ENCODE peak calls at places on chromosome 19, in five cellular contexts. One of them, this sample, is unnamed. For H3K27me3, the result is how much of the 10 kb centered on the place peaks cover.

GRCh38 chr19:38658462-38659306 is 11.2 kb downstream of the ACTN4 start:
- DNase-seq in AG04450: peak
- DNase-seq in tibial artery: peak
- DNase-seq in PC-9: peak
- DNase-seq in heart left ventricle: no peak
- DNase-seq in this sample: no peak

GRCh38 chr19:35945121-35945792 is 9.1 kb downstream of the LRFN3 start:
- DNase-seq in AG04450: no peak
- DNase-seq in tibial artery: no peak
- DNase-seq in PC-9: no peak
- DNase-seq in heart left ventricle: no peak
- DNase-seq in this sample: no peak

GRCh38 chr19:14507704-14508246 is 10.4 kb downstream of the DNAJB1 start:
- DNase-seq in AG04450: no peak
- DNase-seq in tibial artery: no peak
- DNase-seq in PC-9: peak
- DNase-seq in heart left ventricle: no peak
- DNase-seq in this sample: peak

GRCh38 chr19:33819875-33820781 is 23.5 kb downstream of the KCTD15 start:
- DNase-seq in AG04450: no peak
- DNase-seq in tibial artery: peak
- DNase-seq in PC-9: peak
- DNase-seq in heart left ventricle: peak
- DNase-seq in this sample: peak

GRCh38 chr19:38734426-38735256 is 9.6 kb downstream of the CAPN12 start:
- DNase-seq in AG04450: no peak
- DNase-seq in tibial artery: peak
- DNase-seq in PC-9: peak
- DNase-seq in heart left ventricle: peak
- DNase-seq in this sample: peak

GRCh38 chr19:33186431-33186830 is 7.7 kb upstream of the LRP3 start:
- DNase-seq in AG04450: no peak
- DNase-seq in tibial artery: peak
- DNase-seq in PC-9: no peak
- DNase-seq in heart left ventricle: no peak
- DNase-seq in this sample: peak

GRCh38 chr19:8340341-8341096 is 2.5 kb downstream of the KANK3 start:
- DNase-seq in AG04450: no peak
- DNase-seq in tibial artery: no peak
- DNase-seq in PC-9: no peak
- DNase-seq in heart left ventricle: peak
- DNase-seq in this sample: peak

GRCh38 chr19:6947745-6948144 is 60.4 kb downstream of the ADGRE1 start:
- DNase-seq in AG04450: no peak
- DNase-seq in tibial artery: no peak
- DNase-seq in PC-9: no peak
- DNase-seq in heart left ventricle: no peak
- DNase-seq in this sample: no peak

GRCh38 chr19:38708413-38709024 is 35.8 kb downstream of the CAPN12 start:
- DNase-seq in AG04450: no peak
- DNase-seq in tibial artery: no peak
- DNase-seq in PC-9: no peak
- DNase-seq in heart left ventricle: no peak
- DNase-seq in this sample: no peak

GRCh38 chr19:16202320-16203255 is 4.9 kb downstream of the AP1M1 start:
- DNase-seq in AG04450: no peak
- DNase-seq in tibial artery: peak
- DNase-seq in PC-9: no peak
- DNase-seq in heart left ventricle: no peak
- DNase-seq in this sample: no peak

GRCh38 chr19:49333426-49334288 is 1.5 kb upstream of the CD37 start:
- DNase-seq in AG04450: no peak
- DNase-seq in tibial artery: peak
- DNase-seq in PC-9: no peak
- DNase-seq in heart left ventricle: peak
- DNase-seq in this sample: peak

GRCh38 chr19:45643927-45644771 is 5.0 kb upstream of the EML2 start:
- DNase-seq in AG04450: no peak
- DNase-seq in tibial artery: no peak
- DNase-seq in PC-9: no peak
- DNase-seq in heart left ventricle: no peak
- DNase-seq in this sample: no peak

GRCh38 chr19:38211206-38211605 is 12.8 kb downstream of the DPF1 start:
- DNase-seq in AG04450: no peak
- DNase-seq in tibial artery: no peak
- DNase-seq in PC-9: no peak
- DNase-seq in heart left ventricle: no peak
- DNase-seq in this sample: no peak

GRCh38 chr19:17803264-17803896 is 8.4 kb downstream of the B3GNT3 start:
- DNase-seq in AG04450: no peak
- DNase-seq in tibial artery: no peak
- DNase-seq in PC-9: no peak
- DNase-seq in heart left ventricle: no peak
- DNase-seq in this sample: peak

GRCh38 chr19:43754312-43754561 is 525 bp downstream of the SMG9 start:
- DNase-seq in AG04450: no peak
- DNase-seq in tibial artery: no peak
- DNase-seq in PC-9: no peak
- DNase-seq in heart left ventricle: no peak
- DNase-seq in this sample: no peak

GRCh38 chr19:32233091-32233490 is 112.3 kb upstream of the ZNF507 start:
- DNase-seq in AG04450: no peak
- DNase-seq in tibial artery: no peak
- DNase-seq in PC-9: no peak
- DNase-seq in heart left ventricle: no peak
- DNase-seq in this sample: no peak

GRCh38 chr19:19459099-19459498 is 53.6 kb downstream of the GATAD2A start:
- DNase-seq in AG04450: no peak
- DNase-seq in tibial artery: no peak
- DNase-seq in PC-9: no peak
- DNase-seq in heart left ventricle: no peak
- DNase-seq in this sample: no peak

GRCh38 chr19:44643605-44644390 is at the start of gene PVR:
- DNase-seq in AG04450: no peak
- DNase-seq in tibial artery: peak
- DNase-seq in PC-9: peak
- DNase-seq in heart left ventricle: peak
- DNase-seq in this sample: peak

GRCh38 chr19:33302974-33303790 is 848 bp upstream of the CEBPA start:
- DNase-seq in AG04450: no peak
- DNase-seq in tibial artery: no peak
- DNase-seq in PC-9: peak
- DNase-seq in heart left ventricle: peak
- DNase-seq in this sample: peak

GRCh38 chr19:28878862-28879566 is 333.9 kb downstream of the UQCRFS1 start:
- DNase-seq in AG04450: peak
- DNase-seq in tibial artery: no peak
- DNase-seq in PC-9: peak
- DNase-seq in heart left ventricle: peak
- DNase-seq in this sample: peak

GRCh38 chr19:10872551-10873107 is 1.3 kb downstream of the CARM1 start:
- DNase-seq in AG04450: no peak
- DNase-seq in tibial artery: no peak
- DNase-seq in PC-9: no peak
- DNase-seq in heart left ventricle: no peak
- DNase-seq in this sample: no peak

GRCh38 chr19:38290631-38291147 is 13.4 kb upstream of the C19orf33 start:
- DNase-seq in AG04450: peak
- DNase-seq in tibial artery: no peak
- DNase-seq in PC-9: peak
- DNase-seq in heart left ventricle: no peak
- DNase-seq in this sample: peak

GRCh38 chr19:16118489-16119033 is 6.9 kb downstream of the RAB8A start:
- DNase-seq in AG04450: no peak
- DNase-seq in tibial artery: peak
- DNase-seq in PC-9: no peak
- DNase-seq in heart left ventricle: peak
- DNase-seq in this sample: peak

DNA sequence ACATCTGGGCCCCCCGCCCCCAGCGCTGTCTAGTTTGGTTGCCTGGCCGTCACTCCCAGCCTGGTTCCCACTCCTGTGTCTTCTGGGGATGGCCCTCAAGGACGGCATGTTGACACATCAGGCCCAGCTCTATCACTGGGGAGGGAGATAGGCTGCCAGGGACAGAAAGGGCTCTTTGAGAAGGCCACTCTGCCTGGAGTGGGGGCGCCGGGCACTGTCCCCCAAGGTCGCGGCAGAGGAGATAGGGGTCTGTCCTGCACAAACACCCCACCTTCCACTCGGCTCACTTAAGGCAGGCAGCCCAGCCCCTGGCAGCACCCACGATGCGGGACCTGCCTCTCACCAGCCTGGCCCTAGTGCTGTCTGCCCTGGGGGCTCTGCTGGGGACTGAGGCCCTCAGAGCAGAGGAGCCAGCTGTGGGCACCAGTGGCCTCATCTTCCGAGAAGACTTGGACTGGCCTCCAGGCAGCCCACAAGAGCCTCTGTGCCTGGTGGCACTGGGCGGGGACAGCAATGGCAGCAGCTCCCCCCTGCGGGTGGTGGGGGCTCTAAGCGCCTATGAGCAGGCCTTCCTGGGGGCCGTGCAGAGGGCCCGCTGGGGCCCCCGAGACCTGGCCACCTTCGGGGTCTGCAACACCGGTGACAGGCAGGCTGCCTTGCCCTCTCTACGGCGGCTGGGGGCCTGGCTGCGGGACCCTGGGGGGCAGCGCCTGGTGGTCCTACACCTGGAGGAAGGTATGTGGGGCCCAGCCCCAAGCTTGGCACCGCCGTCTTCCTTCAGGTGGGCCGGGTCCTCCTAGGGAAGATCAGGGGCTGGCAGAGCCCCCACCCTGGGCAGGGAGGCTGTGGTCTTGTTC is at the start of gene AMH:
- DNase-seq in AG04450: no peak
- DNase-seq in tibial artery: no peak
- DNase-seq in PC-9: no peak
- DNase-seq in heart left ventricle: no peak
- DNase-seq in this sample: no peak
- H3K27me3 ChIP-seq in AG04450: under half
- H3K27me3 ChIP-seq in tibial artery: under half
- H3K27me3 ChIP-seq in PC-9: under half
- H3K27me3 ChIP-seq in heart left ventricle: half or more
- H3K27me3 ChIP-seq in this sample: half or more

GRCh38 chr19:1313695-1314613 is 28.3 kb downstream of the EFNA2 start:
- DNase-seq in AG04450: no peak
- DNase-seq in tibial artery: no peak
- DNase-seq in PC-9: no peak
- DNase-seq in heart left ventricle: no peak
- DNase-seq in this sample: no peak

GRCh38 chr19:1316466-1316865 is 30.8 kb downstream of the EFNA2 start:
- DNase-seq in AG04450: no peak
- DNase-seq in tibial artery: no peak
- DNase-seq in PC-9: no peak
- DNase-seq in heart left ventricle: no peak
- DNase-seq in this sample: no peak

GRCh38 chr19:1312732-1313694 is 27.3 kb downstream of the EFNA2 start:
- DNase-seq in AG04450: peak
- DNase-seq in tibial artery: no peak
- DNase-seq in PC-9: peak
- DNase-seq in heart left ventricle: no peak
- DNase-seq in this sample: no peak

GRCh38 chr19:1317274-1317673 is 31.6 kb downstream of the EFNA2 start:
- DNase-seq in AG04450: no peak
- DNase-seq in tibial artery: no peak
- DNase-seq in PC-9: no peak
- DNase-seq in heart left ventricle: no peak
- DNase-seq in this sample: no peak

GRCh38 chr19:1315470-1316166 is 29.9 kb downstream of the EFNA2 start:
- DNase-seq in AG04450: no peak
- DNase-seq in tibial artery: no peak
- DNase-seq in PC-9: peak
- DNase-seq in heart left ventricle: peak
- DNase-seq in this sample: peak
- TF ChIP-seq CTCF in AG04450: peak
- TF ChIP-seq CTCF in tibial artery: peak
- TF ChIP-seq CTCF in PC-9: peak
- TF ChIP-seq CTCF in heart left ventricle: peak
- TF ChIP-seq CTCF in this sample: peak

DNA sequence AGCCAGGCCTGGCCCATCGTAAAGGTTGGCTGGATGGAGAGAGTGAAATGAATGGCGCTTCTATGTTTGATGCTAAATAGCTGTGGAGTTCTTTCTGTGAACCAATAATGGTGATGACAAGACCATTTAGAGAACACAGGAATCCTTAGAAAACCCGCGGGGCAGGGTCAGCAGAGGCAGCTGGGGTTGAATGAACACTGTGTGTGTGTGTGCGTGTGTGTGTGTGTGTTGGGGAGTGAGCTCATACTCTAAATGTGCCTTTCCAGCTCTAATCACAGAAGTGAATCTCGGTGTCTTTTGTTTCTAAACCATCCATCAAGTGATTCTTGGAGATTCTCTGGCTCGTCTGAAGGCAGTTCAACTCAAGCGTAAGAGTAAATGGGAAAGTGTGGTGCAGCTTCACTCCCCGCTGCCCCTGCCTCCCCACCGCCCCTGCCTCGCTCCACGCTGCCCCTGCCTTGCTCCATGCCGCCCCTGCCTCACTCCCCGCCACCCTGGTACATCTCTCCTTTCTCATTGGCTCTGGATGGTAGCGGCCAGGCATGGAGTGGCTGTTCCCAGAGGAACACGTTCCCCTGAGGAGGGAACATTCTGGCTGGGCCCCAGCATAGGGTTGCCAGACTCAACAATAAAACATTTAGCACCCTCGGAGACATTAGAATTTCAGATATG is 21.2 kb downstream of the TMPRSS9 start:
- DNase-seq in AG04450: no peak
- DNase-seq in tibial artery: no peak
- DNase-seq in PC-9: no peak
- DNase-seq in heart left ventricle: no peak
- DNase-seq in this sample: no peak
- H3K27ac ChIP-seq in AG04450: no peak
- H3K27ac ChIP-seq in tibial artery: no peak
- H3K27ac ChIP-seq in PC-9: no peak
- H3K27ac ChIP-seq in heart left ventricle: no peak
- H3K27ac ChIP-seq in this sample: no peak

DNA sequence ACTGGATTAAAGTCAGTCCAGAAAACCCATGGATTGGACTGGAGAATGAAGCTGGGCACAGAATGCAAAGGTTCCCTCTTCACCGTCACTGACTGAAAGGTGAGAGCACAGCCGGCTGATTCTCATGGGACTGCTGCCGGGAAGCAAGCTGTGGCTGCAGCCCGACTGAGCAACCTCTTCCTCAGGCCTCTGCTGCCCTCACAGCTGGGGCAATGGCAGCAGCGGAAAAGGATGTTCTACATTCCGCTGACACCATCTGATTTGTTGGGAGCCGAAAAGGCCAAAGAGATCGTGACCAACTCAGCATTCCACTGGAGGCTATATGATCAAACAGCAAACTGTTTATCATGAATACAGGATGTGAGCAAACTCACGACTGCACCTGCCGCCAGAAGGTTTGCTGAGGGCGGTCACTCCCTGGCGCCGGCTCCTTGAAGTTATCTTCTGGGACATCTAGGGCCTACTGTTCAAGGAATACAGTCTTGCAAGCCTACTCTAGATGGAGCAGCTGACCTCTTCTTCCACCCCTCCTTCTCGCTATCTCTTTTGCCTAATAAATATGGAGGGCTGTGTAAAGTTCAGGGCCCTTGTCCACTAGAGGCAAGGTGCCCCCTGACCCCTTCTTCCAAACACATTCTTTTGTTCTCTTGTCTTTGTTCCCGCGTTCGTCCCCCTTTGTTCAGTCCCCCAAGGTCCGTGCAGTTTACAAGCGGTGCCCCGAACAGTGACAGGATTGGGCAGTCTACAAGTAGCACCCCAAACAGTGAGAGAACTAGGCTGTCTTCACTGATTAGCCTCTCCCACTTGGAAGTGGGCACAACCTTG is 19.6 kb upstream of the SIGLEC6 start:
- DNase-seq in AG04450: no peak
- DNase-seq in tibial artery: no peak
- DNase-seq in PC-9: no peak
- DNase-seq in heart left ventricle: no peak
- DNase-seq in this sample: no peak
- H3K27me3 ChIP-seq in AG04450: under half
- H3K27me3 ChIP-seq in tibial artery: under half
- H3K27me3 ChIP-seq in PC-9: half or more
- H3K27me3 ChIP-seq in heart left ventricle: under half
- H3K27me3 ChIP-seq in this sample: under half

This sample was measured in lower lobe of right lung.